ENCODE peak calls at places on chromosome 18, in seven cellular contexts. H is A549, V is GM12878, A is ovary, W is GM12891, N is H1, J is adrenal gland. B is an unnamed sample.

GRCh38 chr18:2978626-2979025 is 34.3 kb downstream of the LPIN2 start:
- DNase-seq in N (no peak), A (peak; percentile 55), W (no peak), H (peak; percentile 21), J (peak; percentile 91), V (no peak), B (no peak)

GRCh38 chr18:67514901-67515540 is 1.5 kb downstream of the DSEL start:
- DNase-seq in V (no peak), A (no peak), N (no peak), H (no peak), J (no peak), W (no peak), B (no peak)

GRCh38 chr18:26579941-26580618 is 31.7 kb upstream of the KCTD1 start:
- DNase-seq in N (no peak), J (peak; percentile 4), V (no peak), H (peak; percentile 33), W (no peak), A (no peak), B (no peak)

GRCh38 chr18:46950064-46950656 is 32.8 kb downstream of the KATNAL2 start:
- DNase-seq in A (no peak), N (no peak), J (no peak), H (no peak), V (no peak), W (peak; percentile 22), B (no peak)

GRCh38 chr18:79884963-79885728 is 66.3 kb downstream of the SLC66A2 start:
- DNase-seq in W (peak; percentile 5), J (no peak), V (no peak), H (no peak), A (no peak), N (no peak), B (no peak)

GRCh38 chr18:61854578-61854977 is 38.2 kb downstream of the RNF152 start:
- DNase-seq in A (no peak), V (no peak), N (no peak), H (no peak), W (no peak), J (no peak), B (no peak)

GRCh38 chr18:36130883-36131653 is 1.4 kb downstream of the ELP2 start:
- DNase-seq in H (no peak), J (no peak), N (no peak), A (no peak), W (no peak), V (no peak), B (no peak)

GRCh38 chr18:79735071-79735980 is 55.7 kb downstream of the CTDP1 start:
- DNase-seq in A (no peak), W (no peak), H (no peak), N (no peak), J (no peak), V (no peak), B (no peak)

GRCh38 chr18:68448736-68449135 is 266.2 kb downstream of the TMX3 start:
- DNase-seq in W (no peak), J (no peak), N (no peak), A (no peak), H (no peak), V (no peak), B (no peak)

GRCh38 chr18:10261315-10262276 is 192.8 kb upstream of the APCDD1 start:
- DNase-seq in V (no peak), W (no peak), H (no peak), J (no peak), A (no peak), N (no peak), B (no peak)

GRCh38 chr18:55385770-55386169 is 202.2 kb downstream of the TCF4 start:
- DNase-seq in V (no peak), H (no peak), W (no peak), A (no peak), N (no peak), J (no peak), B (no peak)

GRCh38 chr18:71450258-71450657 is 1093.9 kb downstream of the CBLN2 start:
- DNase-seq in A (no peak), W (no peak), V (no peak), J (no peak), N (no peak), H (no peak), B (no peak)

GRCh38 chr18:13540783-13541182 is 185.6 kb downstream of the FAM210A start:
- DNase-seq in H (no peak), N (no peak), A (no peak), W (no peak), V (no peak), J (no peak), B (no peak)

GRCh38 chr18:36899289-36899688 is 70.4 kb downstream of the KIAA1328 start:
- DNase-seq in N (no peak), V (no peak), H (peak; percentile 1), A (no peak), J (no peak), W (peak; percentile 2), B (no peak)

GRCh38 chr18:2881490-2882195 is 34.8 kb downstream of the EMILIN2 start:
- DNase-seq in V (no peak), J (no peak), A (peak; percentile 87), H (no peak), N (no peak), W (no peak), B (peak; percentile 60)

GRCh38 chr18:76492669-76493212 is 2.3 kb downstream of the ZNF516 start:
- DNase-seq in J (peak; percentile 99), V (peak; percentile 94), N (peak; percentile 93), H (peak; percentile 90), A (peak; percentile 100), W (peak; percentile 81), B (peak; percentile 100)

GRCh38 chr18:76489081-76489480 is 6.0 kb downstream of the ZNF516 start:
- DNase-seq in A (no peak), N (no peak), V (no peak), J (no peak), H (no peak), W (no peak), B (no peak)

GRCh38 chr18:76491436-76491800 is 3.6 kb downstream of the ZNF516 start:
- DNase-seq in A (peak; percentile 81), W (peak; percentile 61), H (peak; percentile 28), N (no peak), J (peak; percentile 69), V (no peak), B (peak; percentile 61)

GRCh38 chr18:76490040-76490439 is 5.0 kb downstream of the ZNF516 start:
- DNase-seq in W (no peak), J (no peak), A (no peak), H (no peak), N (no peak), V (no peak), B (no peak)

DNA sequence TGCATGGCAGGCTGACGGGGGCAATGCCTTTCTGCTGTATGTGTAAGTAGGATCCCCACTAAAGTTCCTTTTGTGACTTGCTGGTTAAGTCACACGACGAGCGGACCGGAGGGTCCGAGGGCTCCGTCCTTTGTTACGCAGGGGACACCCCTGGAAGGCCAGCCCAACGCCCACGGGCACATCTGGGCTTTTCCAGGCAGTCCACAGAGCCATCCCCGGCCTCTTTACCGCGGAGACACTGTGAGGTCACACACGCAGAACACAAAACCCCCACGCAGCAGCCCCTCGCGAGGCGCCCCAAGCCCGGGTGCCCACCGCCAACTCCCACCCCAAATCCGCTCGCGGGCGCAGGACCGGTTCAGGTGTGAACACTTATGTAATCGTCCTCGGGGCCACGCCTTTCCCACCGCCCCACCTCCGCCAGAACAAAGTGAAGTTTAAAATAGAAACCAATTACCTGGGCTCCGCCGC is 4.3 kb downstream of the ZNF516 start:
- DNase-seq in H (peak; percentile 13), V (no peak), A (peak; percentile 59), J (peak; percentile 48), W (peak; percentile 34), N (no peak), B (no peak)
- TF ChIP-seq POLR2A in H (no peak), V (no peak), A (no peak), J (no peak), W (no peak), N (no peak), B (no peak)

GRCh38 chr18:9016819-9017169 is 85.7 kb upstream of the NDUFV2 start:
- DNase-seq in W (no peak), H (no peak), V (no peak), N (no peak), J (no peak), A (no peak), B (no peak)

GRCh38 chr18:9015689-9016088 is 86.8 kb upstream of the NDUFV2 start:
- DNase-seq in J (no peak), A (no peak), N (no peak), H (no peak), W (no peak), V (no peak), B (no peak)

GRCh38 chr18:9011431-9011830 is 91.1 kb upstream of the NDUFV2 start:
- DNase-seq in W (no peak), N (no peak), J (no peak), V (no peak), H (no peak), A (no peak), B (no peak)

GRCh38 chr18:9017170-9017899 is 85.2 kb upstream of the NDUFV2 start:
- DNase-seq in J (peak; percentile 88), W (peak; percentile 70), V (peak; percentile 20), H (peak; percentile 63), N (peak; percentile 61), A (peak; percentile 69), B (peak; percentile 24)

DNA sequence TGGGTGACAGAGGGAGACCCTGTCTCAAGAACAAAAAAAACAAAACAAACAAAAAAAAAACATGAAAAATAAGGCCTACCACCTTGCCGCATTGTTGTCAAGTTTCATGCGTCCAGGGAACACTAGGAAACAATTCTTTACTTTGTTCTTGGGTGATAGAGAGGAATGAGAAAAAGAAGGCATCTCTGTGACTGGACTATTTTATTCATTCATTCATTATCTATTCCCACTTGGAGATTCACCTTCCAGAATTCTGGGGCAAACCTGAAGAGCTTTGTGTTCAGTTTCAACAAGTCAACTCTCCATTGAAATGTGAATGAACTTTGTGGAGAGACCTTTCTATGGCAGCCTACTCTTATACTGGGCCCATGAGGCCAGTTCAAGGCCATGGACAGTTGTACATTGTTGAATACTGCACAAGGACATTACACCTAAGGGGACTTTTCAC is 88.5 kb upstream of the NDUFV2 start:
- DNase-seq in H (no peak), A (no peak), N (no peak), J (no peak), W (no peak), V (no peak), B (no peak)
- TF ChIP-seq POLR2A in H (no peak), A (no peak), N (no peak), J (no peak), W (no peak), V (no peak), B (no peak)

GRCh38 chr18:58569490-58569911 is 59.4 kb downstream of the ALPK2 start:
- DNase-seq in N (no peak), H (no peak), A (no peak), J (no peak), V (no peak), W (no peak), B (no peak)
- TF ChIP-seq POLR2A in N (no peak), H (no peak), A (no peak), J (no peak), V (no peak), W (no peak), B (no peak)

DNA sequence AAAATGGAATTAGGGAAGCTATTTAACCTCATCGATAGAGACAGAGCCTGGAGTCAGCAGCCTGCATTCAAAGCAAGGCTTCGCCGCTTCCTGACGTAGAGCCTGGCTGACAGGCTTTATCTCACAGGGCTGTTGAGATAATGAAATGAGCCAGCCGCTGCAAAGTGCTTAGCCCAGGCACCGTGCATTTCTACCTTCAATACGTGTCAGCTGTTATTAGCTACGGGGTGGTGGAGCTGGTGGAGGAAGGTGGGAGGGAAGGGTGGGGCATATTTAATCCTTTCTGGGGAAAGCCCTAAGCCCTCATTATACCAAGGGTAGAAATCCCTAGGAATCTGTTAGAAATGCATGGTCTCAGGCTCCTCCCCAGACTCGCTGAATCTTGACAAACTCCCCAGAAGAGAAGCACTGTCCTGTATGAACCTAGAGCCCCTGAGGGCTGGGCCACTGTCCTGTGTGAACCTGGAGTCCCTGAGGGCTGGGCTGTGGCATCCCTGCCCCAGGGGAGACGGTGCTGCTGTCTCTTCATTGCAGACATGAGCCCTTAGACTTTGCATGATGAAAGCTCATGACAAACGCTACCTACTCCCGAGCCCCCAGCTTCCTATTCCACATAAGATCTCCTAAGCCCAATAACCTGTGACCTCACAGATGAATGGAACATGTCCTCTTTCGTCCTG is 72.4 kb downstream of the ALPK2 start:
- DNase-seq in W (no peak), N (no peak), V (no peak), J (no peak), H (no peak), A (no peak), B (no peak)
- TF ChIP-seq POLR2A in W (no peak), N (no peak), V (no peak), J (no peak), H (no peak), A (no peak), B (no peak)